ENCODE peak calls at places on chromosomes 5 and 9, in five cellular contexts. T is mammary epithelial cell, D is fibroblast of lung, L is astrocyte, R is GM23338. Y is an unnamed sample.

GRCh38 chr9:129348890-129349570 is 171.0 kb upstream of the IER5L start:
- DNase-seq in L (no peak), D (no peak), T (no peak), R (peak; percentile 27), Y (no peak)

GRCh38 chr5:160129841-160130240 is 10.6 kb upstream of the PWWP2A start:
- DNase-seq in L (no peak), T (no peak), D (peak; percentile 10), R (no peak), Y (no peak)

GRCh38 chr9:105254226-105254625 is 9.8 kb downstream of the SLC44A1 start:
- DNase-seq in L (no peak), R (peak; percentile 36), T (peak; percentile 24), D (no peak), Y (no peak)

GRCh38 chr5:114305402-114306207 is 56.3 kb upstream of the KCNN2 start:
- DNase-seq in R (peak; percentile 64), T (peak; percentile 6), D (peak; percentile 16), L (peak; percentile 6), Y (peak; percentile 18)

GRCh38 chr5:145946112-145946861 is 9.9 kb downstream of the SH3RF2 start:
- DNase-seq in L (peak; percentile 97), T (peak; percentile 98), R (no peak), D (peak; percentile 98), Y (no peak)

GRCh38 chr5:17497446-17497845 is 585 bp upstream of the TAF11L2 start:
- DNase-seq in D (no peak), R (no peak), L (no peak), T (no peak), Y (no peak)

GRCh38 chr5:51159164-51159563 is 224.1 kb upstream of the ISL1 start:
- DNase-seq in R (peak; percentile 54), L (no peak), T (no peak), D (no peak), Y (no peak)

GRCh38 chr9:133162802-133163558 is 734 bp downstream of the GBGT1 start:
- DNase-seq in D (no peak), R (no peak), T (no peak), L (no peak), Y (no peak)

GRCh38 chr9:136438548-136438908 is 1.1 kb downstream of the INPP5E start:
- DNase-seq in D (peak; percentile 31), R (peak; percentile 66), L (no peak), T (peak; percentile 37), Y (peak; percentile 34)

GRCh38 chr5:149438711-149439132 is 59.6 kb upstream of the IL17B start:
- DNase-seq in D (no peak), T (peak; percentile 83), L (no peak), R (no peak), Y (no peak)

GRCh38 chr5:143153332-143154119 is 250.0 kb downstream of the NR3C1 start:
- DNase-seq in L (peak; percentile 90), T (no peak), D (peak; percentile 91), R (no peak), Y (no peak)

GRCh38 chr5:156149203-156149602 is 177.8 kb upstream of the SGCD start:
- DNase-seq in D (peak; percentile 60), R (no peak), L (peak; percentile 58), T (no peak), Y (no peak)

GRCh38 chr5:73812962-73813588 is 187.1 kb downstream of the ARHGEF28 start:
- DNase-seq in D (peak; percentile 27), R (no peak), T (peak; percentile 77), L (peak; percentile 16), Y (no peak)

GRCh38 chr5:81140942-81141341 is 92.2 kb upstream of the CKMT2 start:
- DNase-seq in R (no peak), T (no peak), L (peak; percentile 70), D (peak; percentile 72), Y (no peak)

GRCh38 chr9:114681594-114682332 is at the start of gene TEX48:
- DNase-seq in R (peak; percentile 91), D (peak; percentile 71), L (peak; percentile 51), T (peak; percentile 73), Y (peak; percentile 74)

GRCh38 chr9:545480-545879 is 296.0 kb upstream of the DMRT1 start:
- DNase-seq in T (no peak), L (peak; percentile 35), D (peak; percentile 53), R (no peak), Y (no peak)

GRCh38 chr5:174383196-174384178 is 338.0 kb downstream of the NSG2 start:
- DNase-seq in L (no peak), T (no peak), D (no peak), R (no peak), Y (no peak)

GRCh38 chr9:82254646-82255367 is 266.2 kb downstream of the SPATA31D1 start:
- DNase-seq in T (peak; percentile 12), D (peak; percentile 79), R (no peak), L (peak; percentile 77), Y (no peak)

GRCh38 chr9:134597041-134597913 is 44.3 kb upstream of the COL5A1 start:
- DNase-seq in L (peak; percentile 73), D (peak; percentile 79), R (no peak), T (no peak), Y (no peak)

GRCh38 chr5:109692011-109692410 is 2.3 kb downstream of the MAN2A1 start:
- DNase-seq in D (peak; percentile 59), L (peak; percentile 48), T (peak; percentile 24), R (no peak), Y (no peak)

GRCh38 chr5:10789021-10789420 is 28.0 kb upstream of the DAP start:
- DNase-seq in T (no peak), D (peak; percentile 95), L (peak; percentile 94), R (no peak), Y (no peak)

GRCh38 chr5:79464695-79465332 is 49.1 kb downstream of the HOMER1 start:
- DNase-seq in R (peak; percentile 57), L (peak; percentile 9), D (no peak), T (peak; percentile 2), Y (peak; percentile 60)

GRCh38 chr5:107564896-107565295 is 105.8 kb downstream of the EFNA5 start:
- DNase-seq in D (peak; percentile 84), T (no peak), R (no peak), L (peak; percentile 83), Y (no peak)

GRCh38 chr5:124980174-124980941 is 233.9 kb upstream of the ZNF608 start:
- DNase-seq in T (no peak), D (peak; percentile 6), R (peak; percentile 74), L (no peak), Y (peak; percentile 91)

GRCh38 chr9:88590558-88591146 is 55.7 kb downstream of the NXNL2 start:
- DNase-seq in D (no peak), R (peak; percentile 74), L (no peak), T (no peak), Y (peak; percentile 6)

GRCh38 chr5:126745259-126745992 is 31.5 kb upstream of the LMNB1 start:
- DNase-seq in R (no peak), T (no peak), L (no peak), D (no peak), Y (no peak)

GRCh38 chr9:110578896-110579752 is at the start of gene SVEP1:
- DNase-seq in D (peak; percentile 78), T (peak; percentile 72), R (peak; percentile 70), L (peak; percentile 72), Y (no peak)

GRCh38 chr9:115466784-115467183 is 348.8 kb upstream of the TNC start:
- DNase-seq in R (no peak), L (no peak), T (no peak), D (no peak), Y (no peak)

GRCh38 chr5:167014657-167015056 is 1276.8 kb upstream of the WWC1 start:
- DNase-seq in T (no peak), L (no peak), D (no peak), R (no peak), Y (no peak)

GRCh38 chr9:89048611-89049010 is 57.3 kb downstream of the S1PR3 start:
- DNase-seq in T (no peak), D (no peak), R (peak; percentile 54), L (no peak), Y (no peak)

GRCh38 chr9:127424669-127424986 is 446 bp downstream of the ZNF79 start:
- DNase-seq in R (no peak), L (no peak), T (no peak), D (no peak), Y (peak; percentile 27)

GRCh38 chr5:152883061-152883460 is 478.0 kb upstream of the NMUR2 start:
- DNase-seq in D (no peak), R (no peak), L (no peak), T (no peak), Y (no peak)

GRCh38 chr5:57986746-57987145 is 473.1 kb downstream of the PLK2 start:
- DNase-seq in T (peak; percentile 63), R (no peak), L (peak; percentile 65), D (peak; percentile 74), Y (no peak)

GRCh38 chr5:2883771-2884170 is 132.3 kb upstream of the IRX2 start:
- DNase-seq in D (no peak), L (no peak), T (no peak), R (no peak), Y (no peak)

DNA sequence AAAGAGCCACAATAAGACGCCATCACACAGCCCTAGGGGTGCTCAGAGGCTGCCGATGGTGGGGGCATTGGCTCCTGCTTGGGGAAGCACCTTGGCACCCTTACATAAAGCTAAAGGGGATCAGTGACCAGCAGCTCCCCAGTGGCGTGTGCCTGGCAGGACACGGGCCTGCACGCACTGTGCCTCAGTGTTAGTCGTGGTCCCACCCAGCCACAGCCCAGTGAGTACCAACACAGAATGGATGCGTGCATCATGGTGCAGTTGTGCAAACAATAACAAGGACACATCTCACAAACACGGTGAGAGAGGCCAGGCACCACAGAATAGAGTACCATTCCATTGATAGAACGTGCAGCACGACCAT is 103.2 kb downstream of the WNK2 start:
- DNase-seq in T (no peak), R (no peak), L (no peak), D (no peak), Y (peak; percentile 57)
- H3K4me1 ChIP-seq in T (peaks cover 5% of the 10 kb centered on the region), R (no peaks in the 10 kb centered on the region), L (peaks cover 3% of the 10 kb centered on the region), D (no peaks in the 10 kb centered on the region), Y (peaks cover 98% of the 10 kb centered on the region)

GRCh38 chr9:124078641-124079040 is 67.1 kb downstream of the LHX2 start:
- DNase-seq in T (peak; percentile 12), R (no peak), D (peak; percentile 61), L (peak; percentile 45), Y (no peak)
- H3K4me3 ChIP-seq in T (no peak overlapping the region), R (no peak overlapping the region), D (no peak overlapping the region), L (no peak overlapping the region), Y (no peak overlapping the region)

GRCh38 chr9:22169243-22169642 is 160.1 kb upstream of the CDKN2B start:
- DNase-seq in R (no peak), L (no peak), D (peak; percentile 45), T (peak; percentile 69), Y (no peak)
- H3K4me2 ChIP-seq in R (no peak overlapping the region), L (no peak overlapping the region), D (no peak overlapping the region), T (no peak overlapping the region), Y (peak overlapping the region; percentile 1)

DNA sequence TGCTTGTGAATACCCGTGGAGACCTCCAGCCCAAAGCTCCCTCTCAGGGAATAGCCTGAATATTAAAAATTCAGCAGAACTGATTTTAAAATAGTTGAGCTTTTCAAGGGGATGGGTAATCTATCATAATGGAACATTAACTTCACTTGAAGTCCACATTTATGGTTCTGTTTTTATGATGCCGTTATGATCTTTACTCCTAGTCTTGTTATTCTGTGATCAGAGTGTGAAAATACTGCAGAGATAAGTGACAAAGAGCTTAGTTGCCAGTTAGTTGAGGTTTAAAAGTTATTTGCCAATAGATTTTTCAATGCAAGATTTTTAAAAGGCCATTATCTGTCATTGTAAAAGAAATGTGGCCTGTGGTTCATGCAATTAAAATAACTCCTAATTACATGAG is 189.9 kb upstream of the RGMB start:
- DNase-seq in T (no peak), R (no peak), L (no peak), D (no peak), Y (no peak)
- H3K4me1 ChIP-seq in T (no peaks in the 10 kb centered on the region), R (no peaks in the 10 kb centered on the region), L (peaks cover 7% of the 10 kb centered on the region), D (peaks cover 13% of the 10 kb centered on the region), Y (no peaks in the 10 kb centered on the region)

Y was measured in OCI-LY7.